ENCODE peak calls at places on chromosomes 13 and 19, in six cellular contexts. L is stimulated activated CD4-positive, alpha-beta T cell treated with anti-CD3 and anti-CD28 coated beads, Interleukin-2, amount 100 ng/mL, for 48 hours; S is iPS DF 19.7; Z is NCI-H1092; M is choroid plexus epithelial cell; T is activated CD4-positive, alpha-beta T cell treated with anti-CD3 and anti-CD28 coated beads, Interleukin-2, amount 50 U/mL, for 1 hour. G is an unnamed sample.
A peak's percentile ranks its signal among the peaks of the same experiment; 100 is the strongest.

GRCh38 chr19:3554254-3555083 is 2.9 kb downstream of the MFSD12 start:
- DNase-seq in M (no peak), Z (no peak), S (no peak), T (peak; percentile 50), L (no peak), G (no peak)

GRCh38 chr19:50313812-50314536 is 15.2 kb downstream of the KCNC3 start:
- DNase-seq in Z (no peak), L (no peak), M (no peak), T (no peak), S (no peak), G (no peak)

GRCh38 chr19:14021474-14021873 is 6.5 kb upstream of the RLN3 start:
- DNase-seq in L (no peak), S (no peak), M (no peak), Z (no peak), T (no peak), G (no peak)

GRCh38 chr19:17575871-17576757 is 20.7 kb downstream of the COLGALT1 start:
- DNase-seq in M (no peak), Z (no peak), L (no peak), S (no peak), T (no peak), G (no peak)

GRCh38 chr13:81927347-81927746 is 1586.4 kb upstream of the SPRY2 start:
- DNase-seq in S (no peak), T (no peak), M (peak; percentile 37), Z (no peak), L (no peak), G (no peak)

GRCh38 chr19:1300744-1301490 is 15.2 kb downstream of the EFNA2 start:
- DNase-seq in M (no peak), Z (no peak), T (no peak), S (no peak), L (no peak), G (no peak)

GRCh38 chr19:5107432-5108122 is 138.7 kb downstream of the KDM4B start:
- DNase-seq in S (no peak), T (no peak), M (peak; percentile 59), L (no peak), Z (no peak), G (no peak)

GRCh38 chr13:51397262-51397933 is 55.4 kb downstream of the INTS6 start:
- DNase-seq in T (no peak), L (no peak), Z (no peak), S (no peak), M (peak; percentile 92), G (no peak)

GRCh38 chr13:27375686-27376326 is 48.6 kb upstream of the GTF3A start:
- DNase-seq in T (peak; percentile 51), S (no peak), Z (peak; percentile 49), L (peak; percentile 61), M (peak; percentile 77), G (peak; percentile 60)

GRCh38 chr19:44684892-44685847 is 13.8 kb upstream of the CEACAM16 start:
- DNase-seq in Z (no peak), L (no peak), S (no peak), T (no peak), M (peak; percentile 68), G (no peak)

GRCh38 chr19:9996541-9996940 is 13.8 kb downstream of the COL5A3 start:
- DNase-seq in S (no peak), M (no peak), Z (no peak), T (no peak), L (no peak), G (no peak)

GRCh38 chr19:39937094-39937493 is 2.7 kb upstream of the FCGBP start:
- DNase-seq in T (peak; percentile 20), L (peak; percentile 38), M (no peak), Z (no peak), S (no peak), G (peak; percentile 73)

G was measured in GM20000.